ENCODE peak calls at places on chromosomes 12 and 14, in six cellular contexts. One of them, this sample, is unnamed.

GRCh38 chr14:75301666-75302325 is 23.2 kb downstream of the FOS start:
- DNase-seq in NCI-H2081: no peak
- DNase-seq in D341Med: no peak
- DNase-seq in ELF-1: peak
- DNase-seq in ovary: peak
- DNase-seq in EH: peak
- DNase-seq in this sample: peak

GRCh38 chr14:61537567-61538463 is 157.5 kb upstream of the HIF1A start:
- DNase-seq in NCI-H2081: peak
- DNase-seq in D341Med: no peak
- DNase-seq in ELF-1: peak
- DNase-seq in ovary: no peak
- DNase-seq in EH: peak
- DNase-seq in this sample: no peak

GRCh38 chr12:65074932-65075331 is 46.2 kb downstream of the WIF1 start:
- DNase-seq in NCI-H2081: no peak
- DNase-seq in D341Med: no peak
- DNase-seq in ELF-1: no peak
- DNase-seq in ovary: no peak
- DNase-seq in EH: no peak
- DNase-seq in this sample: no peak

GRCh38 chr12:3252416-3252815 is 175.2 kb downstream of the TSPAN9 start:
- DNase-seq in NCI-H2081: no peak
- DNase-seq in D341Med: no peak
- DNase-seq in ELF-1: no peak
- DNase-seq in ovary: peak
- DNase-seq in EH: no peak
- DNase-seq in this sample: no peak

GRCh38 chr14:101276309-101277091 is 284.8 kb upstream of the DIO3 start:
- DNase-seq in NCI-H2081: no peak
- DNase-seq in D341Med: no peak
- DNase-seq in ELF-1: no peak
- DNase-seq in ovary: no peak
- DNase-seq in EH: no peak
- DNase-seq in this sample: no peak

GRCh38 chr14:102986810-102987579 is 64.5 kb downstream of the AMN start:
- DNase-seq in NCI-H2081: no peak
- DNase-seq in D341Med: no peak
- DNase-seq in ELF-1: no peak
- DNase-seq in ovary: no peak
- DNase-seq in EH: peak
- DNase-seq in this sample: no peak

GRCh38 chr12:18750087-18750486 is 12.2 kb downstream of the CAPZA3 start:
- DNase-seq in NCI-H2081: no peak
- DNase-seq in D341Med: no peak
- DNase-seq in ELF-1: no peak
- DNase-seq in ovary: no peak
- DNase-seq in EH: peak
- DNase-seq in this sample: no peak

GRCh38 chr14:64081174-64081746 is 212.9 kb downstream of the ESR2 start:
- DNase-seq in NCI-H2081: no peak
- DNase-seq in D341Med: no peak
- DNase-seq in ELF-1: no peak
- DNase-seq in ovary: no peak
- DNase-seq in EH: no peak
- DNase-seq in this sample: no peak

GRCh38 chr12:52182456-52182855 is 9.4 kb downstream of the KRT80 start:
- DNase-seq in NCI-H2081: peak
- DNase-seq in D341Med: no peak
- DNase-seq in ELF-1: no peak
- DNase-seq in ovary: no peak
- DNase-seq in EH: no peak
- DNase-seq in this sample: no peak

GRCh38 chr14:101732128-101732527 is 29.4 kb upstream of the PPP2R5C start:
- DNase-seq in NCI-H2081: no peak
- DNase-seq in D341Med: no peak
- DNase-seq in ELF-1: no peak
- DNase-seq in ovary: no peak
- DNase-seq in EH: no peak
- DNase-seq in this sample: no peak

GRCh38 chr12:103762473-103762872 is 78.6 kb downstream of the NT5DC3 start:
- DNase-seq in NCI-H2081: no peak
- DNase-seq in D341Med: no peak
- DNase-seq in ELF-1: no peak
- DNase-seq in ovary: no peak
- DNase-seq in EH: no peak
- DNase-seq in this sample: no peak

GRCh38 chr14:40581264-40581663 is 1025.4 kb upstream of the LRFN5 start:
- DNase-seq in NCI-H2081: no peak
- DNase-seq in D341Med: no peak
- DNase-seq in ELF-1: no peak
- DNase-seq in ovary: no peak
- DNase-seq in EH: no peak
- DNase-seq in this sample: no peak

GRCh38 chr14:92841930-92842329 is 47.8 kb downstream of the GOLGA5 start:
- DNase-seq in NCI-H2081: no peak
- DNase-seq in D341Med: no peak
- DNase-seq in ELF-1: no peak
- DNase-seq in ovary: no peak
- DNase-seq in EH: no peak
- DNase-seq in this sample: no peak

GRCh38 chr14:59454131-59454530 is 11.0 kb downstream of the GPR135 start:
- DNase-seq in NCI-H2081: no peak
- DNase-seq in D341Med: no peak
- DNase-seq in ELF-1: no peak
- DNase-seq in ovary: no peak
- DNase-seq in EH: peak
- DNase-seq in this sample: no peak

GRCh38 chr12:39906237-39906636 is 199.6 kb downstream of the SLC2A13 start:
- DNase-seq in NCI-H2081: no peak
- DNase-seq in D341Med: no peak
- DNase-seq in ELF-1: no peak
- DNase-seq in ovary: no peak
- DNase-seq in EH: no peak
- DNase-seq in this sample: no peak

GRCh38 chr12:65565601-65566560 is 258.4 kb upstream of the HMGA2 start:
- DNase-seq in NCI-H2081: no peak
- DNase-seq in D341Med: no peak
- DNase-seq in ELF-1: peak
- DNase-seq in ovary: no peak
- DNase-seq in EH: peak
- DNase-seq in this sample: no peak

GRCh38 chr12:76964784-76965571 is 86.2 kb upstream of the CSRP2 start:
- DNase-seq in NCI-H2081: no peak
- DNase-seq in D341Med: no peak
- DNase-seq in ELF-1: no peak
- DNase-seq in ovary: no peak
- DNase-seq in EH: no peak
- DNase-seq in this sample: no peak

GRCh38 chr12:14664434-14665023 is 31.9 kb downstream of the GUCY2C start:
- DNase-seq in NCI-H2081: peak
- DNase-seq in D341Med: peak
- DNase-seq in ELF-1: no peak
- DNase-seq in ovary: no peak
- DNase-seq in EH: peak
- DNase-seq in this sample: no peak

GRCh38 chr12:89645434-89645833 is 63.2 kb downstream of the ATP2B1 start:
- DNase-seq in NCI-H2081: no peak
- DNase-seq in D341Med: no peak
- DNase-seq in ELF-1: peak
- DNase-seq in ovary: no peak
- DNase-seq in EH: no peak
- DNase-seq in this sample: no peak

GRCh38 chr12:52230364-52231281 is 2.4 kb upstream of the KRT7 start:
- DNase-seq in NCI-H2081: no peak
- DNase-seq in D341Med: no peak
- DNase-seq in ELF-1: peak
- DNase-seq in ovary: no peak
- DNase-seq in EH: peak
- DNase-seq in this sample: no peak

GRCh38 chr14:94654071-94654974 is 42.1 kb downstream of the SERPINA3 start:
- DNase-seq in NCI-H2081: no peak
- DNase-seq in D341Med: no peak
- DNase-seq in ELF-1: no peak
- DNase-seq in ovary: peak
- DNase-seq in EH: no peak
- DNase-seq in this sample: no peak